ENCODE peak calls at places on chromosome 4, in six cellular contexts. F is left colon; O is CD4-positive, alpha-beta T cell; H is activated CD8-positive, alpha-beta memory T cell treated with anti-CD3 and anti-CD28 coated beads for 48 hours; K is cerebellar nuclear complex; Z is CD8-positive, alpha-beta memory T cell. E is an unnamed sample.
A peak's percentile ranks its signal among the peaks of the same experiment; 100 is the strongest.

GRCh38 chr4:20256381-20256881 is 4.7 kb downstream of the SLIT2 start:
- DNase-seq in F (no peak), Z (no peak), H (no peak), K (no peak), O (no peak), E (no peak)

GRCh38 chr4:169791064-169791463 is 33.3 kb upstream of the HPF1 start:
- DNase-seq in F (no peak), O (no peak), Z (no peak), K (no peak), H (no peak), E (no peak)

GRCh38 chr4:88957570-88957969 is 99.4 kb downstream of the FAM13A start:
- DNase-seq in K (no peak), F (no peak), Z (no peak), O (no peak), H (no peak), E (no peak)

GRCh38 chr4:21790437-21791029 is 158.0 kb downstream of the KCNIP4 start:
- DNase-seq in F (no peak), H (no peak), Z (no peak), O (no peak), K (peak; percentile 30), E (no peak)

GRCh38 chr4:80097395-80098177 is 24.6 kb upstream of the ANTXR2 start:
- DNase-seq in O (no peak), F (no peak), H (no peak), Z (no peak), K (no peak), E (no peak)

GRCh38 chr4:174663254-174663653 is 141.0 kb upstream of the HPGD start:
- DNase-seq in F (no peak), K (no peak), H (no peak), O (no peak), Z (no peak), E (no peak)

GRCh38 chr4:120718979-120719566 is 203.5 kb downstream of the PRDM5 start:
- DNase-seq in Z (no peak), H (no peak), K (no peak), F (peak; percentile 9), O (no peak), E (peak; percentile 3)

GRCh38 chr4:55609393-55609821 is 17.4 kb upstream of the PDCL2 start:
- DNase-seq in Z (no peak), K (no peak), H (no peak), O (no peak), F (no peak), E (no peak)

GRCh38 chr4:48654015-48654664 is 125.9 kb downstream of the FRYL start:
- DNase-seq in F (no peak), K (no peak), H (no peak), O (no peak), Z (no peak), E (no peak)

GRCh38 chr4:150583287-150584197 is 1.6 kb downstream of the MAB21L2 start:
- DNase-seq in K (no peak), H (no peak), F (peak; percentile 32), O (no peak), Z (peak; percentile 44), E (no peak)

GRCh38 chr4:145565328-145565727 is 53.9 kb upstream of the MMAA start:
- DNase-seq in F (no peak), K (no peak), H (no peak), O (no peak), Z (no peak), E (no peak)